ENCODE peak calls at places on chromosomes 1 and 21, in six cellular contexts. One of them, this sample, is unnamed.
A peak's percentile ranks its signal among the peaks of the same experiment; 100 is the strongest.

GRCh38 chr1:117114816-117115215 is 6.7 kb downstream of the TRIM45 start:
- DNase-seq in IMR-90: no peak
- DNase-seq in H9: no peak
- DNase-seq in H1: no peak
- DNase-seq in neuronal stem cell: no peak
- DNase-seq in mesenchymal stem cell: peak; percentile 71
- DNase-seq in this sample: no peak

GRCh38 chr1:224732367-224733006 is 116.4 kb downstream of the CNIH3 start:
- DNase-seq in H1: no peak
- DNase-seq in IMR-90: no peak
- DNase-seq in H9: no peak
- DNase-seq in mesenchymal stem cell: no peak
- DNase-seq in neuronal stem cell: no peak
- DNase-seq in this sample: no peak

GRCh38 chr1:115088871-115089442 is 346 bp downstream of the TSPAN2 start:
- DNase-seq in H9: no peak
- DNase-seq in H1: peak; percentile 52
- DNase-seq in neuronal stem cell: no peak
- DNase-seq in IMR-90: no peak
- DNase-seq in mesenchymal stem cell: no peak
- DNase-seq in this sample: peak; percentile 8

GRCh38 chr1:40859017-40859416 is 3.1 kb downstream of the CITED4 start:
- DNase-seq in neuronal stem cell: no peak
- DNase-seq in H9: no peak
- DNase-seq in IMR-90: no peak
- DNase-seq in mesenchymal stem cell: no peak
- DNase-seq in H1: no peak
- DNase-seq in this sample: no peak

GRCh38 chr1:212286437-212287131 is 1.4 kb downstream of the PPP2R5A start:
- DNase-seq in neuronal stem cell: no peak
- DNase-seq in H1: no peak
- DNase-seq in IMR-90: peak; percentile 6
- DNase-seq in mesenchymal stem cell: peak; percentile 37
- DNase-seq in H9: no peak
- DNase-seq in this sample: no peak

GRCh38 chr21:21268061-21268471 is 269.9 kb downstream of the NCAM2 start:
- DNase-seq in IMR-90: peak; percentile 4
- DNase-seq in H9: no peak
- DNase-seq in neuronal stem cell: no peak
- DNase-seq in mesenchymal stem cell: no peak
- DNase-seq in H1: no peak
- DNase-seq in this sample: peak; percentile 1

GRCh38 chr1:232249834-232250233 is 380.1 kb downstream of the SIPA1L2 start:
- DNase-seq in H1: no peak
- DNase-seq in H9: peak; percentile 54
- DNase-seq in neuronal stem cell: no peak
- DNase-seq in IMR-90: no peak
- DNase-seq in mesenchymal stem cell: no peak
- DNase-seq in this sample: peak; percentile 82

GRCh38 chr1:85200367-85200869 is 398 bp downstream of the SYDE2 start:
- DNase-seq in H9: peak; percentile 50
- DNase-seq in mesenchymal stem cell: peak; percentile 39
- DNase-seq in IMR-90: no peak
- DNase-seq in H1: peak; percentile 63
- DNase-seq in neuronal stem cell: peak; percentile 36
- DNase-seq in this sample: peak; percentile 74

GRCh38 chr1:199123615-199124014 is 484.8 kb downstream of the PTPRC start:
- DNase-seq in H9: no peak
- DNase-seq in mesenchymal stem cell: peak; percentile 99
- DNase-seq in neuronal stem cell: no peak
- DNase-seq in IMR-90: peak; percentile 85
- DNase-seq in H1: no peak
- DNase-seq in this sample: no peak

GRCh38 chr1:17789926-17790325 is 34.8 kb downstream of the ACTL8 start:
- DNase-seq in mesenchymal stem cell: no peak
- DNase-seq in H1: no peak
- DNase-seq in H9: no peak
- DNase-seq in IMR-90: no peak
- DNase-seq in neuronal stem cell: no peak
- DNase-seq in this sample: no peak
- H3K27me3 ChIP-seq in mesenchymal stem cell: peaks cover 9% of the 10 kb centered on the region
- H3K27me3 ChIP-seq in H1: no peaks in the 10 kb centered on the region
- H3K27me3 ChIP-seq in H9: no peaks in the 10 kb centered on the region
- H3K27me3 ChIP-seq in IMR-90: peaks cover 6% of the 10 kb centered on the region
- H3K27me3 ChIP-seq in neuronal stem cell: no peaks in the 10 kb centered on the region
- H3K27me3 ChIP-seq in this sample: no peaks in the 10 kb centered on the region

GRCh38 chr21:38306833-38307232 is 50.0 kb downstream of the KCNJ15 start:
- DNase-seq in IMR-90: peak; percentile 99
- DNase-seq in mesenchymal stem cell: peak; percentile 98
- DNase-seq in neuronal stem cell: no peak
- DNase-seq in H9: no peak
- DNase-seq in H1: no peak
- DNase-seq in this sample: no peak
- H2BK15ac ChIP-seq in IMR-90: peak overlapping the region; percentile 0
- H2BK15ac ChIP-seq in mesenchymal stem cell: no peak overlapping the region
- H2BK15ac ChIP-seq in neuronal stem cell: no peak overlapping the region
- H2BK15ac ChIP-seq in H9: no peak overlapping the region
- H2BK15ac ChIP-seq in H1: no peak overlapping the region
- H2BK15ac ChIP-seq in this sample: no peak overlapping the region

GRCh38 chr1:34373912-34374311 is 197.2 kb downstream of the C1orf94 start:
- DNase-seq in mesenchymal stem cell: no peak
- DNase-seq in neuronal stem cell: no peak
- DNase-seq in H9: no peak
- DNase-seq in IMR-90: no peak
- DNase-seq in H1: no peak
- DNase-seq in this sample: no peak

GRCh38 chr1:34379911-34380310 is 203.2 kb downstream of the C1orf94 start:
- DNase-seq in neuronal stem cell: no peak
- DNase-seq in H1: peak; percentile 24
- DNase-seq in IMR-90: no peak
- DNase-seq in mesenchymal stem cell: no peak
- DNase-seq in H9: no peak
- DNase-seq in this sample: peak; percentile 17

DNA sequence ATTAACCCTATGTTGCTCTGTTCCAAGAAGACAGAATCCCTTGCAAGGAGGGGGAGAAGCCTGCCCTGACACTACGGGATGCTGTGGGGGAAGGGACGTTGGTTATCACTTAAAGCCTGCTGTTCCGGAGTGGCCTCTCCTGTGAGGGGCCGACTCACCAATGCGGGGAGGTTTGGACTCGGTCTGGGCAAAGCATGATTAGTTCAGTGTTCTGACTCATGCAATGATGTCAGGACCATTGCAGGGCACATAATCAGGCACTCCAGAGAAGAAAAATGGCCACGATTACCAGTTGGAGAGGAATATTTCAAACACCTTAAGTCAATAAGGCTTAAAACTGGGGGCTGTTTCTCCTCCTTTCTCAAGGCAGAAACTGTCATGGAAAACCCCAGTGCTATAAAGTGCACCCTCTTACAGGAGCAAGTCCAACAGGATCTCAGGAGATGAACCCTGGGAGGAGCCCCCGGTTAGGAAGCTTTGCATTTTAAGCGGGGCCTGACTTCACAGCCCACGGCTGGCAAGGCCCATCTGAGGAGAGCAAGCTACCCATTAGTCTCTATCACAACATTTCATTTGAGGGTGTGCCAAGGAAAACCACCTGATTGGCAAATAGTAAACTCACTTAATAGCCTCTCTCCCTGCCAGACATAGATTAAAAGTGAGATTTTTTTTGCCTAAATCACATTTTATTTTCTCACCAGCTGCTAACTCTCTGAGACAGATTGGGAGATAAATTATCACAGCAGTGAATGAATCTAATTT is 202.4 kb downstream of the C1orf94 start:
- DNase-seq in mesenchymal stem cell: no peak
- DNase-seq in neuronal stem cell: no peak
- DNase-seq in IMR-90: no peak
- DNase-seq in H9: no peak
- DNase-seq in H1: peak; percentile 32
- DNase-seq in this sample: peak; percentile 49
- H3K27me3 ChIP-seq in mesenchymal stem cell: no peaks in the 10 kb centered on the region
- H3K27me3 ChIP-seq in neuronal stem cell: no peaks in the 10 kb centered on the region
- H3K27me3 ChIP-seq in IMR-90: no peaks in the 10 kb centered on the region
- H3K27me3 ChIP-seq in H9: no peaks in the 10 kb centered on the region
- H3K27me3 ChIP-seq in H1: no peaks in the 10 kb centered on the region
- H3K27me3 ChIP-seq in this sample: no peaks in the 10 kb centered on the region

GRCh38 chr21:33967086-33967571 is 51.5 kb upstream of the ATP5PO start:
- DNase-seq in H9: no peak
- DNase-seq in neuronal stem cell: no peak
- DNase-seq in mesenchymal stem cell: no peak
- DNase-seq in H1: peak; percentile 14
- DNase-seq in IMR-90: no peak
- DNase-seq in this sample: peak; percentile 84

GRCh38 chr21:33968082-33968997 is 52.7 kb upstream of the ATP5PO start:
- DNase-seq in H9: no peak
- DNase-seq in H1: peak; percentile 59
- DNase-seq in neuronal stem cell: no peak
- DNase-seq in mesenchymal stem cell: peak; percentile 80
- DNase-seq in IMR-90: peak; percentile 64
- DNase-seq in this sample: peak; percentile 67

GRCh38 chr21:33968998-33969353 is 53.4 kb upstream of the ATP5PO start:
- DNase-seq in IMR-90: peak; percentile 11
- DNase-seq in mesenchymal stem cell: peak; percentile 38
- DNase-seq in H1: peak; percentile 8
- DNase-seq in H9: no peak
- DNase-seq in neuronal stem cell: no peak
- DNase-seq in this sample: no peak

GRCh38 chr21:33971492-33972013 is 55.9 kb upstream of the ATP5PO start:
- DNase-seq in neuronal stem cell: no peak
- DNase-seq in mesenchymal stem cell: peak; percentile 91
- DNase-seq in H1: peak; percentile 45
- DNase-seq in IMR-90: peak; percentile 22
- DNase-seq in H9: no peak
- DNase-seq in this sample: peak; percentile 82

DNA sequence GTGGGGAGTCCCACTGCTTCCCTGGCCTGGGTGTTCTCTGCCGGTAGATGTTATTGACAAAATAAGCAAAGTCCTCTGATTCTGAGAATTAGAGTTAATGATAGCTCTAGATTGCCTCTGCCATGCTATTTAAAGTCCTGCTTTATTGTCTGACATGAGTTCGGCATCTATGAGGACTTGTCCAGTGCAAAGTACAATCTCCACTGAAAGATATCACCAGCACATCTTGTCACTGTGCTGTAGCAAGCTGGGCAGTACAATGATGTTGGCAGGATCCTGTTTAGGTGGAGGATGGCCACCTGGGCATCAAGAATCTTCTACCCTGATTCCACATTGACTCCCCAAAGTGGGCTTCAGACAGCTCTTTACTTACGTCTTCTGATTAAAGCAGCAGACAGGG is 54.0 kb upstream of the ATP5PO start:
- DNase-seq in mesenchymal stem cell: no peak
- DNase-seq in H9: no peak
- DNase-seq in IMR-90: no peak
- DNase-seq in neuronal stem cell: no peak
- DNase-seq in H1: peak; percentile 22
- DNase-seq in this sample: no peak
- H2BK15ac ChIP-seq in mesenchymal stem cell: peak overlapping the region; percentile 0
- H2BK15ac ChIP-seq in H9: no peak overlapping the region
- H2BK15ac ChIP-seq in IMR-90: peak overlapping the region; percentile 94
- H2BK15ac ChIP-seq in neuronal stem cell: no peak overlapping the region
- H2BK15ac ChIP-seq in H1: no peak overlapping the region
- H2BK15ac ChIP-seq in this sample: no peak overlapping the region

GRCh38 chr1:157219600-157219999 is 81.4 kb upstream of the ETV3 start:
- DNase-seq in mesenchymal stem cell: no peak
- DNase-seq in H9: no peak
- DNase-seq in neuronal stem cell: no peak
- DNase-seq in IMR-90: no peak
- DNase-seq in H1: no peak
- DNase-seq in this sample: no peak
- H3K27me3 ChIP-seq in mesenchymal stem cell: peaks cover 31% of the 10 kb centered on the region
- H3K27me3 ChIP-seq in H9: no peaks in the 10 kb centered on the region
- H3K27me3 ChIP-seq in neuronal stem cell: no peaks in the 10 kb centered on the region
- H3K27me3 ChIP-seq in IMR-90: peaks cover 2% of the 10 kb centered on the region
- H3K27me3 ChIP-seq in H1: peaks cover 2% of the 10 kb centered on the region
- H3K27me3 ChIP-seq in this sample: no peaks in the 10 kb centered on the region

GRCh38 chr21:43805275-43805800 is 16.0 kb downstream of the RRP1 start:
- DNase-seq in H9: no peak
- DNase-seq in H1: no peak
- DNase-seq in IMR-90: no peak
- DNase-seq in neuronal stem cell: no peak
- DNase-seq in mesenchymal stem cell: no peak
- DNase-seq in this sample: no peak
- H2BK15ac ChIP-seq in H9: no peak overlapping the region
- H2BK15ac ChIP-seq in H1: no peak overlapping the region
- H2BK15ac ChIP-seq in IMR-90: no peak overlapping the region
- H2BK15ac ChIP-seq in neuronal stem cell: no peak overlapping the region
- H2BK15ac ChIP-seq in mesenchymal stem cell: no peak overlapping the region
- H2BK15ac ChIP-seq in this sample: no peak overlapping the region

GRCh38 chr1:97563926-97564325 is 356.9 kb downstream of the DPYD start:
- DNase-seq in mesenchymal stem cell: no peak
- DNase-seq in neuronal stem cell: no peak
- DNase-seq in H9: no peak
- DNase-seq in IMR-90: no peak
- DNase-seq in H1: no peak
- DNase-seq in this sample: no peak

GRCh38 chr1:97562096-97562495 is 358.7 kb downstream of the DPYD start:
- DNase-seq in mesenchymal stem cell: no peak
- DNase-seq in IMR-90: peak; percentile 23
- DNase-seq in H9: no peak
- DNase-seq in H1: no peak
- DNase-seq in neuronal stem cell: no peak
- DNase-seq in this sample: peak; percentile 8

GRCh38 chr1:97565886-97566285 is 354.9 kb downstream of the DPYD start:
- DNase-seq in H9: no peak
- DNase-seq in IMR-90: no peak
- DNase-seq in mesenchymal stem cell: no peak
- DNase-seq in H1: no peak
- DNase-seq in neuronal stem cell: no peak
- DNase-seq in this sample: no peak

DNA sequence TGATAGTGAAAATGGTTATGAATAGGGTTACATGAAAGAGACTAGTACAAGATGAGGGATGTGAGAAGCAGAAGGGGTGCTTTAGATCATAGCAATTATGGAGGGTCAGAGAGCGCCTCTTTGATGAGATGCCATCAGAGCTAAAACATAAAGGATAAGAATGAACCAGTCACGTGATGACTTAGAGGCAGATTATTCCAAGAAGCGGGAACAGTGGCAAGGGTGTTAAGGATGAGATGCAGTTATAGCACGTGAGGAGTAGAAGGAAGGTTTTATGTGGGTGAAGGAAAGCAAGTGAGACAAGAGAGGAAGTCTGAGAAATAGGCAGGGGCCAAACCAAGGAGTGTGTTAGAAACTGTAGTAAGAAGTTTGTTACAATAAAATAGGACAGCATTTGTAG is 360.1 kb downstream of the DPYD start:
- DNase-seq in mesenchymal stem cell: no peak
- DNase-seq in IMR-90: no peak
- DNase-seq in H1: no peak
- DNase-seq in neuronal stem cell: no peak
- DNase-seq in H9: no peak
- DNase-seq in this sample: no peak
- H3K27me3 ChIP-seq in mesenchymal stem cell: no peaks in the 10 kb centered on the region
- H3K27me3 ChIP-seq in IMR-90: no peaks in the 10 kb centered on the region
- H3K27me3 ChIP-seq in H1: no peaks in the 10 kb centered on the region
- H3K27me3 ChIP-seq in neuronal stem cell: no peaks in the 10 kb centered on the region
- H3K27me3 ChIP-seq in H9: no peaks in the 10 kb centered on the region
- H3K27me3 ChIP-seq in this sample: no peaks in the 10 kb centered on the region